ENCODE peak calls at places on chromosome 15, in four cellular contexts. E, L, K and T are unnamed samples.

GRCh38 chr15:29736745-29737023 is 85.6 kb downstream of the TJP1 start:
- DNase-seq in K (no peak), E (peak), L (no peak), T (peak)

GRCh38 chr15:94094310-94094709 is 137.1 kb upstream of the MCTP2 start:
- DNase-seq in L (no peak), K (no peak), E (no peak), T (no peak)

GRCh38 chr15:85880501-85881190 is 85.9 kb upstream of the KLHL25 start:
- DNase-seq in K (no peak), E (no peak), L (no peak), T (no peak)

GRCh38 chr15:51770902-51771301 is 19.5 kb downstream of the TMOD2 start:
- DNase-seq in E (no peak), K (no peak), L (no peak), T (no peak)

GRCh38 chr15:66089049-66089448 is 164.5 kb downstream of the MEGF11 start:
- DNase-seq in L (no peak), E (no peak), K (no peak), T (no peak)

GRCh38 chr15:29887719-29888118 is 65.5 kb upstream of the TJP1 start:
- DNase-seq in E (peak), L (no peak), K (no peak), T (no peak)

GRCh38 chr15:40238927-40239591 is at the start of gene PAK6:
- DNase-seq in L (peak), K (peak), E (peak), T (peak)

GRCh38 chr15:91915576-91915975 is 62.1 kb downstream of the SLCO3A1 start:
- DNase-seq in K (no peak), E (no peak), L (no peak), T (no peak)

GRCh38 chr15:70323111-70323851 is 225.6 kb upstream of the TLE3 start:
- DNase-seq in E (peak), L (no peak), K (no peak), T (peak)

GRCh38 chr15:75202251-75203016 is 752 bp downstream of the C15orf39 start:
- DNase-seq in L (peak), K (peak), E (peak), T (peak)

GRCh38 chr15:68819451-68820204 is 1.1 kb downstream of the ANP32A start:
- DNase-seq in K (peak), L (no peak), E (peak), T (peak)

GRCh38 chr15:44101944-44102343 is 93.1 kb downstream of the FRMD5 start:
- DNase-seq in K (no peak), E (peak), L (no peak), T (peak)

GRCh38 chr15:59303641-59304433 is 68.8 kb downstream of the MYO1E start:
- DNase-seq in K (no peak), E (peak), L (no peak), T (peak)

GRCh38 chr15:82621970-82622369 is 25.2 kb downstream of the CPEB1 start:
- DNase-seq in L (no peak), E (no peak), K (no peak), T (no peak)
- H3K4me2 ChIP-seq in L (no peak), E (no peak), K (no peak), T (no peak)

DNA sequence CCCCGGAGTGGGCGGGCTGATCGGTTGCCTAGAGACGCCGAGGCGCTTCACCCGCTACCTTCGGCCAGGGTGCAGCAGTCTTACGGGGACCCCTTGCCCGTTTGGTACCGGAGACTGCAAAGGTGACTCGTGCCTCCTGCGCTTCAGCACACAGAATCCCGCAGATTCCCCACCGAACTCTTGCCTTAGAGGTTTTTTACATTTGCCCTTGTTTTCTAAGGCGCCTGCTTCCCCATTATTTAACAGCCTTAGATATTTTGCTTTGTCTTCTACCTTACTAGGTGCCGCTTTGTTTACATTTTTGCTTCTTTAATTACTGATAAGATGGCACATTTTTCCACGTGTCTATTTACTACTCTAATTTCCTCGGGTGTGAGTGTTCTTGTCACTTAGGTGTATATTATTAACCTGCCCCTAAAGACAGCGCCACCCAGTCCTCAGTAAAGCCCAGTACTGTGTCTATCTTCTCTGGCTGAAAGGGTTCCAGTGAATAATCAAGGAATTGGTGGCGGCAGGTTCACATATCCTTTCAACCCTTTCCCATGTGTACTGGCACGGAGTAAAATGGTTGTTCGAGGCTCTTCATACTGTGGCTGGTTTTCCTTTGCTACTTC is 563 bp upstream of the CEP152 start:
- DNase-seq in K (no peak), E (no peak), L (peak), T (no peak)
- H2AFZ ChIP-seq in K (peak), E (peak), L (peak), T (peak)

GRCh38 chr15:42401544-42402478 is 42.5 kb downstream of the CAPN3 start:
- DNase-seq in E (no peak), L (peak), K (no peak), T (no peak)
- H3K4me2 ChIP-seq in E (no peak), L (peak), K (no peak), T (no peak)

DNA sequence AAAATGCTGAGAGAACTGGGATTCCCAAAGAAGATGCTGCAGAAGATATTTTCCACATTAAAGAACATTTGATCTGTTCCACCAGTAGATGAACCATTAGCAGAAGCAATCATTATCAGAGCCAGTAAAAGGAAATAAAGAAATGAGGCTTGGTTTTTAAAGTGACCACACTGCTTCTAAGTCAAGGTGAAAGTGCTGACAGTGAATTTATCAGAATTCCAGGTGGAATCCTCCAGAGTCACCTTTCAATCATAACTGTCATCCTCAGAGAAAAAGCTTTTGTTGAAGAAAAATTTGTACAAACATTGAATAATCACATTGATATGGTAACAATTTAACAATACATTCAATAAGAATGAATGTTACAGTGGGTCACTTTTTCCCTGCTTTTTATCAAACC is 99.8 kb downstream of the GREM1 start:
- DNase-seq in L (no peak), K (no peak), E (no peak), T (no peak)
- H2AFZ ChIP-seq in L (no peak), K (no peak), E (no peak), T (no peak)

GRCh38 chr15:98853161-98853560 is 154.4 kb downstream of the PGPEP1L start:
- DNase-seq in L (peak), K (peak), E (peak), T (peak)

GRCh38 chr15:98855815-98856539 is 151.6 kb downstream of the PGPEP1L start:
- DNase-seq in K (no peak), E (no peak), L (no peak), T (no peak)

GRCh38 chr15:98853593-98854420 is 153.8 kb downstream of the PGPEP1L start:
- DNase-seq in L (no peak), E (no peak), K (no peak), T (no peak)

GRCh38 chr15:98855067-98855814 is 152.4 kb downstream of the PGPEP1L start:
- DNase-seq in L (no peak), K (no peak), E (no peak), T (no peak)

DNA sequence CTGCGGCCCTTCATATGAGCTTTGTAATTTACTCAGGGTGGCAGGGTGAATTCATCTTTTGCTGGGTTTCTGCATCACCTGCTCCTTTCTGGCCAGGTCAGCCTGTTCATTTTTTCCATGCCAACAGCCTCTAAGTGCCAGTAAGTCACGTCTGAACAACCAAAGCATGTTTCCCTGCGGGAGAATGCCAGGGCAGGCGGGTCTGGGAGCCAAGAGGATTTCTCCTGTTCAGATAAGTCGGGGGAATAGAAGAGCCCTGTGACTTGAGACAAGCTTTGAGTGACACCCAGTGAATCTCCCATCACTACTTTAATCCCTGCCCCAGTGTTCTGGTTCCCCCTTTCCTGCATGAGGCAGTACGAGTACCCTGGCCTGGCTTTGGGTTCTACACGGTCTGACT is 153.1 kb downstream of the PGPEP1L start:
- DNase-seq in L (no peak), E (no peak), K (no peak), T (no peak)
- H3K4me2 ChIP-seq in L (no peak), E (no peak), K (no peak), T (peak)

GRCh38 chr15:80597081-80597480 is 98.0 kb upstream of the ABHD17C start:
- DNase-seq in E (no peak), L (no peak), K (no peak), T (no peak)
- H2AFZ ChIP-seq in E (no peak), L (no peak), K (no peak), T (no peak)

GRCh38 chr15:73989001-73989798 is 2.9 kb downstream of the STOML1 start:
- DNase-seq in E (peak), L (no peak), K (peak), T (peak)
- H3K4me2 ChIP-seq in E (peak), L (peak), K (no peak), T (peak)

GRCh38 chr15:96535148-96535547 is 204.6 kb downstream of the NR2F2 start:
- DNase-seq in L (no peak), K (no peak), E (no peak), T (no peak)

GRCh38 chr15:96540283-96540682 is 209.8 kb downstream of the NR2F2 start:
- DNase-seq in E (no peak), L (no peak), K (no peak), T (no peak)

GRCh38 chr15:96542130-96542770 is 211.8 kb downstream of the NR2F2 start:
- DNase-seq in K (no peak), L (no peak), E (no peak), T (no peak)

GRCh38 chr15:96544162-96544756 is 213.8 kb downstream of the NR2F2 start:
- DNase-seq in E (no peak), K (no peak), L (no peak), T (no peak)

DNA sequence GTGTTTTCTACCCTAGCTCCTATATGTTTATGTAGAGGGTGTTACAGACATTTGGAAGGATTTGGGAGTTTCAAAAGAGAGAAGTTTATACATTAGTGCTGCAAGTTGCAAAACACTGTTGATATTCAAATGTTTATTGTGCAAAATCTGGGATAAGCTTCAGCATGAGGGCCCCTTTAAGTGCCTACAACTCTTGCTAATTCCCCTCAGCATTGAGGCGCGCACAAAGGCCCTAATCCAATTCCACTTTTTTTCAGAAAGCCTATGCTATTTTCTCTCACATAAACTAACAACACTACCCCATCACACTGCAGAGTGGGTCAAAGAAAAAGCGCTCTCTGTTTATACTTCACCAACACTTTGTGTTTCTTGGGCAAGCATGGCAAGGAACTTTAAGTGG is 208.0 kb downstream of the NR2F2 start:
- DNase-seq in L (no peak), E (no peak), K (no peak), T (no peak)
- H2AFZ ChIP-seq in L (no peak), E (no peak), K (no peak), T (no peak)